ENCODE peak calls at places on chromosomes 16 and 17, in five cellular contexts. D is trophoblast cell, Y is mesenchymal stem cell, U is H1, Z is mesendoderm. T is an unnamed sample.

GRCh38 chr17:41539979-41540701 is 12.0 kb upstream of the KRT19 start:
- DNase-seq in D (no peak), Y (no peak), U (no peak), Z (no peak), T (no peak)

GRCh38 chr16:1543085-1543896 is 9.8 kb downstream of the TMEM204 start:
- DNase-seq in D (peak), Y (peak), U (no peak), Z (peak), T (no peak)

GRCh38 chr17:182164-182751 is 808 bp upstream of the DOC2B start:
- DNase-seq in D (no peak), Y (no peak), U (no peak), Z (no peak), T (no peak)

GRCh38 chr17:27415090-27415795 is 41.0 kb upstream of the KSR1 start:
- DNase-seq in D (no peak), Y (no peak), U (no peak), Z (no peak), T (no peak)

GRCh38 chr16:84449156-84450140 is 55.0 kb downstream of the MEAK7 start:
- DNase-seq in D (peak), Y (no peak), U (no peak), Z (no peak), T (no peak)

GRCh38 chr17:8189041-8189710 is 804 bp downstream of the BORCS6 start:
- DNase-seq in D (peak), Y (peak), U (peak), Z (no peak), T (no peak)

GRCh38 chr17:4833941-4834501 is 881 bp downstream of the MINK1 start:
- DNase-seq in D (peak), Y (peak), U (no peak), Z (peak), T (no peak)

GRCh38 chr17:48176456-48176855 is 68.9 kb downstream of the SNX11 start:
- DNase-seq in D (no peak), Y (no peak), U (no peak), Z (no peak), T (no peak)

GRCh38 chr16:77744136-77744535 is 21.8 kb downstream of the NUDT7 start:
- DNase-seq in D (no peak), Y (no peak), U (no peak), Z (no peak), T (no peak)

DNA sequence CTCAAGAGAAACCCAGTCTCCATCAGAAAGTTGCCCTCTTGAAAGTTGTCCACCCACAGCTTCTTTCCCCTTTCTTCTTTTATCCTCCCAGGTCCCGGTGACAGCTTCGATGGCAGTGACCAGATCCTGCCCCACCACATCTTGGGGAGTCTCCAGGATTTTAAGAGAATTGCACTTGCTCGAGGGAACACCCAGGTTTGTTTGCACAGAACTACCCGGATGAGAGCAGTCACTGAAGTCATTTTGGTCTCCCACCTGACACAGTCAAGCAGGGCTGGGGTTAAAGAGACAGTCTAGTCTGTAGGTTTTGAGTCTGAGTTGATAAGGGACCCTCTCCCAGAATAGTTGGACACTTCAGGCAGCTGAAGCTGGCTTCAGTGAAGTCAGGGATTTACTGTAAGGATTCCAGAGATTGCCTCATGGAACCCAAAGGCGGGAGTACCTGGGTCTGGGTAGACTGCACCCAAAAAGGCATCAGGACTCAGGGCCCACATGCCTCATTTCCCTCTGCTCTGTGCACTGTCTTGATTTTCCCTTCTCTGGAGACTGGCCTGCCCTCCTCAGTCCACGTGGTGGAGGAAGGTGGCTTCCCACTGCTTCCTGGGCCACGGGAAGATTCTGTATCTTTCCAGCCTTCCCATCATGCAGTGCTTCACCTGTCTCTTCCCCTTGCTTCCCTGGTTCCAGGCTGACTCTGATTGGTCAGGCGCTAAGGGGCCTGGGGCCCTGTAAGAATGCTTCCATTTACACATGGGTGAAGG is 9.4 kb downstream of the MYCBPAP start:
- DNase-seq in D (no peak), Y (no peak), U (no peak), Z (peak), T (no peak)
- H2AK5ac ChIP-seq in D (no peak), Y (no peak), U (no peak), Z (no peak), T (no peak)

DNA sequence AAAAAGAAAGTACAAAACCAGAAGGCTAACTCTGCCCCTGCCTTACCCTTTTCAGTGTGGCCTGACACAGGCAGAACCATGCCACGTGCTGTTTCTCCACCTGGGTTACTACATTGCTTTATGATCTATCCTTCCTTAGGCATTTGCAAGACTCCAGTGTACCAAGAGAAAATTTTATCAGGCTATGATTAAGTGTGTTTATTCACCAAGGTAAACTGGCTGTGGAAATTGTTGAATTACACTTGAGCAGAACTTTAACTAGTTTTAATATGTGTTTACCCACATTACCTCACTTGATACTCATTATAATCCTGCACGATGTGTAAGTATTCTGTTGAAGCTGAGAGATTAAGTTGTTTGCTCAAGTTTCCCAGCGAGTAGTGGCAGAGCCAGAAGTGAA is 129.7 kb upstream of the MYOCD start:
- DNase-seq in D (no peak), Y (no peak), U (no peak), Z (no peak), T (no peak)
- H2AK5ac ChIP-seq in D (no peak), Y (no peak), U (no peak), Z (no peak), T (no peak)

DNA sequence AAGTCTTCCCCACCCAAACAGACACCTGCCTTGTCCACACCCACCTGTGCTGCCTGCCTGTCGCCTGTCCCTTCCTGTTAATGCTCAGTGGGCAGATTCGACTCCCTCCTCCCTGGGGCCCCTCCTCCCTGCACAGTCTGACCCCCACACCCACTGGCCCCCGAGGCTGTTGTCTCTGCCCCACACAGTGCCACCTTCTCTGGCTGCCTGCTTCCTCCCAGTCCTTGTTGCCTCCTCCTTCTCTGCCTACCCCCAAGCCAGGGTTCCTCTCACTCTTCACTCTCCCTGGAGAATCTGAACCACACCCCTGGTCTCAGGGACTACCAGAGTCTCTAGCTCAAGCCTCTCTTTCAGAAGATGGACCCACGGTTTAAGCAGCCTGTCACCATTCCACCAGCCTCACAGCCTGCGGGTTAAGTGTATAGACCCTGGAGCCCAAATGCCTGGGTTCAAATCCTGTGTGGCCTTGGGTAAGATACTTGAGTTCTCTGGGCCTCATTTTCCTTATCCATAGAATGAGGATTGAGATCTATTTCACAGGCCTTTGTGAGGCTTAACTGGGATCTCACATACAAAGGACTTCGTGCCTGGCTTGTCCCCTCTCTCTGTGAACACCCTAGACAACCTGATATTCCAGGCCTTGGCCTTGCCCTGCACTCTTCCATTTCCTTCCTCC is 3.8 kb upstream of the ARHGAP23 start:
- DNase-seq in D (no peak), Y (no peak), U (no peak), Z (no peak), T (no peak)
- H2AK5ac ChIP-seq in D (no peak), Y (peak), U (peak), Z (no peak), T (peak)

DNA sequence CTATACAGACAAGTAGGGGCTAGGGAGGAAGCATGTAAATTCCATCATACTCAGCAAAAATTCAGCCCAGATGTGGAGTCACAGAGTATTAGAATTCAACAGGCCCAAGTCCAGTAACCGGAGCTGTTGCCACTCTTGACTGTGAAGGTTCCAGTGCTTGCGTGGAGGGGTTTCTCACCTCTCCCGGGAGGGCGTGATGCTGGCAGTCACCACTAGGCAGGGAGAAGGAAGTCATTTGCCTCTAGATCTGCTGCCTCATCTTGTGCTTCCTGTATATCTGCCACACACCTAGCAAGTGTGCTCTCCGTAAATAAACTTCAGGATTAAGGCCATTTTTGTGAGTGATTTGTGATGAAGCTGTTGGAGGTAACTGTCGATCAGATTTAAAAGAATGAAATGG is 1.0 kb upstream of the CKLF start:
- DNase-seq in D (peak), Y (peak), U (no peak), Z (peak), T (no peak)
- H2AK5ac ChIP-seq in D (no peak), Y (peak), U (no peak), Z (no peak), T (no peak)

DNA sequence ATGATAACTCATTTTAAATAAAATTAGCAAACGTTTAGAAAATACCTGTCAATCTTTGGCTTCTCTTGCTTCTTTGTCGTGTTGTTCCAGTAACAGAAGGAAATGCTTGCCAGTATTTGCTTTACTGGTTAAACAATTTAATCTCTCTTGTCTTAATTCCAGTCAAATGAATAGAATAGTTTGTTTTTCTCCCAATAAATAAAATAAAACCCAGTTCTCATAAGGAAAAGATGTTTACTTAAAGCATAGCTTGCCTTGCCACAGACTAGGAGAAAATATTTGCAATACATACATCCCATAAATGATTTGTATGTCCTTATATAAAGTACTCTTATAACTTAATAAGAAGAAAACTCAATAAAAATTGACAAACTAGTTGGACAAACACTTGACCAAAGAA is 43.9 kb upstream of the TEKT3 start:
- DNase-seq in D (no peak), Y (no peak), U (no peak), Z (no peak), T (no peak)
- H2AK5ac ChIP-seq in D (no peak), Y (no peak), U (no peak), Z (no peak), T (no peak)

GRCh38 chr16:81719993-81720392 is 59.1 kb upstream of the PLCG2 start:
- DNase-seq in D (no peak), Y (no peak), U (no peak), Z (no peak), T (no peak)
- H2AK5ac ChIP-seq in D (peak), Y (no peak), U (no peak), Z (no peak), T (no peak)

GRCh38 chr16:86585821-86586611 is 7.7 kb downstream of the FOXL1 start:
- DNase-seq in D (no peak), Y (peak), U (no peak), Z (no peak), T (no peak)
- H2AK5ac ChIP-seq in D (no peak), Y (peak), U (no peak), Z (no peak), T (no peak)

DNA sequence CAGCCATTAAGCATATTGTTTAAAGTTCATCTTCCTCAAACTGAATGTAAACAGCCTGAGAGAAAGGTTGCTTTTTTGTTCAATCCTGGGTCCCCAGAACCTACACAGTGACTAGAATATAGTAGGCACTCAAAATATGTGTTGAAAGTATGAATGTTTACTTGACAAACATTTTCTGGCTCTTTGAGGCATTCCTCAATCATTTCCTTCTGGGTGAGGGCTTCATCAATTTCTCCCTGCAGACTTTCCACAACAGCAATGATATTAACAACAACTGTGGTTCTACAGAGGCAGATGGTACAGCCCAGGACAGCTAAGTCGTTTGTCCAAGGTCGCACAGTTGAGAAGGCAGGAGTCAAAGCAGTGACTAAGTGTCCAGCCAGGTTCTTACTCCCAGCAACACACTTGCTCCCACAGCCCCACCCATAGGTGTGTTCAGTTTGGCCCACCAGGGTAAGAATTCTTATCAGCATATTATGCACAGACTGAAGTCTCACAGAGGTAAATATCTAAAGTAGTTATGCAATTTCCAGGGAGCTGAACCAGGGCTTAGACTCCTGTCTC is 61.1 kb downstream of the HS3ST3B1 start:
- DNase-seq in D (peak), Y (no peak), U (no peak), Z (no peak), T (no peak)
- H2AK5ac ChIP-seq in D (no peak), Y (no peak), U (no peak), Z (no peak), T (no peak)